ENCODE peak calls at places on chromosomes 5 and 9, in seven cellular contexts. One of them, this sample, is unnamed.

GRCh38 chr5:66892715-66893114 is 296.5 kb downstream of the MAST4 start:
- DNase-seq in left lung: no peak
- DNase-seq in WTC11: no peak
- DNase-seq in kidney: no peak
- DNase-seq in left ventricle myocardium inferior: no peak
- DNase-seq in GM06990: no peak
- DNase-seq in uterus: no peak
- DNase-seq in this sample: no peak

GRCh38 chr5:93677344-93678021 is 63.9 kb downstream of the POU5F2 start:
- DNase-seq in kidney: peak; percentile 87
- DNase-seq in uterus: no peak
- DNase-seq in GM06990: no peak
- DNase-seq in left lung: peak; percentile 56
- DNase-seq in WTC11: peak; percentile 49
- DNase-seq in left ventricle myocardium inferior: peak; percentile 21
- DNase-seq in this sample: no peak

GRCh38 chr5:89053547-89053946 is 170.6 kb upstream of the MEF2C start:
- DNase-seq in left lung: no peak
- DNase-seq in left ventricle myocardium inferior: no peak
- DNase-seq in uterus: no peak
- DNase-seq in WTC11: no peak
- DNase-seq in kidney: no peak
- DNase-seq in GM06990: no peak
- DNase-seq in this sample: no peak

GRCh38 chr9:22147818-22148573 is 138.9 kb upstream of the CDKN2B start:
- DNase-seq in GM06990: no peak
- DNase-seq in left lung: no peak
- DNase-seq in left ventricle myocardium inferior: no peak
- DNase-seq in kidney: no peak
- DNase-seq in WTC11: no peak
- DNase-seq in uterus: no peak
- DNase-seq in this sample: no peak

GRCh38 chr9:127788337-127789011 is 2.6 kb downstream of the CDK9 start:
- DNase-seq in left lung: no peak
- DNase-seq in uterus: no peak
- DNase-seq in left ventricle myocardium inferior: no peak
- DNase-seq in WTC11: no peak
- DNase-seq in kidney: no peak
- DNase-seq in GM06990: no peak
- DNase-seq in this sample: no peak

GRCh38 chr9:115673599-115673998 is 480.0 kb upstream of the PAPPA start:
- DNase-seq in WTC11: no peak
- DNase-seq in kidney: no peak
- DNase-seq in left lung: no peak
- DNase-seq in uterus: no peak
- DNase-seq in GM06990: no peak
- DNase-seq in left ventricle myocardium inferior: no peak
- DNase-seq in this sample: no peak

GRCh38 chr5:7991125-7991821 is 122.3 kb downstream of the MTRR start:
- DNase-seq in uterus: no peak
- DNase-seq in left lung: no peak
- DNase-seq in kidney: no peak
- DNase-seq in WTC11: peak; percentile 47
- DNase-seq in GM06990: no peak
- DNase-seq in left ventricle myocardium inferior: no peak
- DNase-seq in this sample: no peak

GRCh38 chr5:69237877-69238276 is 3.2 kb downstream of the CDK7 start:
- DNase-seq in left ventricle myocardium inferior: no peak
- DNase-seq in kidney: no peak
- DNase-seq in uterus: no peak
- DNase-seq in left lung: no peak
- DNase-seq in WTC11: no peak
- DNase-seq in GM06990: no peak
- DNase-seq in this sample: no peak

GRCh38 chr5:166883016-166883415 is 1408.4 kb upstream of the WWC1 start:
- DNase-seq in uterus: no peak
- DNase-seq in WTC11: no peak
- DNase-seq in left ventricle myocardium inferior: no peak
- DNase-seq in left lung: no peak
- DNase-seq in GM06990: peak; percentile 0
- DNase-seq in kidney: no peak
- DNase-seq in this sample: no peak

GRCh38 chr9:76654575-76654974 is 109.7 kb upstream of the PCA3 start:
- DNase-seq in WTC11: no peak
- DNase-seq in left lung: no peak
- DNase-seq in left ventricle myocardium inferior: no peak
- DNase-seq in GM06990: no peak
- DNase-seq in uterus: no peak
- DNase-seq in kidney: no peak
- DNase-seq in this sample: no peak

GRCh38 chr5:168417731-168418429 is 68.4 kb upstream of the RARS1 start:
- DNase-seq in left lung: no peak
- DNase-seq in uterus: no peak
- DNase-seq in WTC11: no peak
- DNase-seq in left ventricle myocardium inferior: no peak
- DNase-seq in kidney: no peak
- DNase-seq in GM06990: no peak
- DNase-seq in this sample: no peak

GRCh38 chr5:463952-464351 is 21.0 kb downstream of the EXOC3 start:
- DNase-seq in WTC11: peak; percentile 6
- DNase-seq in left lung: peak; percentile 33
- DNase-seq in uterus: no peak
- DNase-seq in GM06990: peak; percentile 44
- DNase-seq in left ventricle myocardium inferior: peak; percentile 12
- DNase-seq in kidney: peak; percentile 76
- DNase-seq in this sample: peak; percentile 79

GRCh38 chr5:112228672-112229071 is 190.4 kb downstream of the EPB41L4A start:
- DNase-seq in GM06990: no peak
- DNase-seq in left ventricle myocardium inferior: peak; percentile 82
- DNase-seq in kidney: peak; percentile 96
- DNase-seq in WTC11: peak; percentile 23
- DNase-seq in left lung: peak; percentile 88
- DNase-seq in uterus: peak; percentile 32
- DNase-seq in this sample: peak; percentile 93

GRCh38 chr9:115923410-115923809 is 230.2 kb upstream of the PAPPA start:
- DNase-seq in left lung: no peak
- DNase-seq in kidney: no peak
- DNase-seq in left ventricle myocardium inferior: no peak
- DNase-seq in WTC11: no peak
- DNase-seq in GM06990: no peak
- DNase-seq in uterus: no peak
- DNase-seq in this sample: no peak

GRCh38 chr9:29778281-29778849 is 2205.1 kb upstream of the C9orf72 start:
- DNase-seq in uterus: no peak
- DNase-seq in left lung: no peak
- DNase-seq in left ventricle myocardium inferior: no peak
- DNase-seq in kidney: no peak
- DNase-seq in GM06990: no peak
- DNase-seq in WTC11: no peak
- DNase-seq in this sample: no peak

GRCh38 chr9:36728651-36729520 is 156.2 kb downstream of the MELK start:
- DNase-seq in kidney: peak; percentile 81
- DNase-seq in uterus: no peak
- DNase-seq in left lung: peak; percentile 67
- DNase-seq in left ventricle myocardium inferior: peak; percentile 24
- DNase-seq in WTC11: peak; percentile 97
- DNase-seq in GM06990: peak; percentile 45
- DNase-seq in this sample: peak; percentile 80

GRCh38 chr5:31639488-31640011 is 619 bp downstream of the PDZD2 start:
- DNase-seq in left lung: no peak
- DNase-seq in GM06990: no peak
- DNase-seq in WTC11: peak; percentile 44
- DNase-seq in kidney: peak; percentile 68
- DNase-seq in left ventricle myocardium inferior: no peak
- DNase-seq in uterus: no peak
- DNase-seq in this sample: no peak

GRCh38 chr9:88578486-88579362 is 43.7 kb downstream of the NXNL2 start:
- DNase-seq in uterus: peak; percentile 79
- DNase-seq in left lung: peak; percentile 85
- DNase-seq in left ventricle myocardium inferior: peak; percentile 75
- DNase-seq in GM06990: peak; percentile 52
- DNase-seq in kidney: peak; percentile 92
- DNase-seq in WTC11: peak; percentile 93
- DNase-seq in this sample: peak; percentile 90
- TF ChIP-seq CTCF in uterus: peak; percentile 99
- TF ChIP-seq CTCF in left lung: peak; percentile 97
- TF ChIP-seq CTCF in left ventricle myocardium inferior: peak; percentile 98
- TF ChIP-seq CTCF in GM06990: peak; percentile 92
- TF ChIP-seq CTCF in kidney: peak; percentile 97
- TF ChIP-seq CTCF in WTC11: peak; percentile 92
- TF ChIP-seq CTCF in this sample: peak; percentile 97

GRCh38 chr5:77846422-77847128 is 70.4 kb upstream of the TBCA start:
- DNase-seq in WTC11: no peak
- DNase-seq in left ventricle myocardium inferior: no peak
- DNase-seq in kidney: no peak
- DNase-seq in uterus: no peak
- DNase-seq in GM06990: no peak
- DNase-seq in left lung: no peak
- DNase-seq in this sample: no peak

GRCh38 chr5:77845273-77845646 is 69.1 kb upstream of the TBCA start:
- DNase-seq in GM06990: no peak
- DNase-seq in kidney: no peak
- DNase-seq in left lung: no peak
- DNase-seq in uterus: no peak
- DNase-seq in left ventricle myocardium inferior: no peak
- DNase-seq in WTC11: no peak
- DNase-seq in this sample: no peak

GRCh38 chr5:77842247-77842646 is 66.1 kb upstream of the TBCA start:
- DNase-seq in uterus: no peak
- DNase-seq in WTC11: no peak
- DNase-seq in left ventricle myocardium inferior: no peak
- DNase-seq in GM06990: no peak
- DNase-seq in kidney: no peak
- DNase-seq in left lung: no peak
- DNase-seq in this sample: no peak

GRCh38 chr5:77843570-77844407 is 67.7 kb upstream of the TBCA start:
- DNase-seq in WTC11: peak; percentile 61
- DNase-seq in kidney: peak; percentile 66
- DNase-seq in GM06990: no peak
- DNase-seq in left ventricle myocardium inferior: no peak
- DNase-seq in left lung: no peak
- DNase-seq in uterus: no peak
- DNase-seq in this sample: no peak

GRCh38 chr5:77844408-77845272 is 68.5 kb upstream of the TBCA start:
- DNase-seq in kidney: peak; percentile 69
- DNase-seq in left ventricle myocardium inferior: no peak
- DNase-seq in left lung: no peak
- DNase-seq in WTC11: no peak
- DNase-seq in uterus: no peak
- DNase-seq in GM06990: peak; percentile 23
- DNase-seq in this sample: no peak
- TF ChIP-seq CTCF in kidney: no peak
- TF ChIP-seq CTCF in left ventricle myocardium inferior: peak; percentile 42
- TF ChIP-seq CTCF in left lung: no peak
- TF ChIP-seq CTCF in WTC11: no peak
- TF ChIP-seq CTCF in uterus: peak; percentile 21
- TF ChIP-seq CTCF in GM06990: peak; percentile 17
- TF ChIP-seq CTCF in this sample: peak; percentile 15

DNA sequence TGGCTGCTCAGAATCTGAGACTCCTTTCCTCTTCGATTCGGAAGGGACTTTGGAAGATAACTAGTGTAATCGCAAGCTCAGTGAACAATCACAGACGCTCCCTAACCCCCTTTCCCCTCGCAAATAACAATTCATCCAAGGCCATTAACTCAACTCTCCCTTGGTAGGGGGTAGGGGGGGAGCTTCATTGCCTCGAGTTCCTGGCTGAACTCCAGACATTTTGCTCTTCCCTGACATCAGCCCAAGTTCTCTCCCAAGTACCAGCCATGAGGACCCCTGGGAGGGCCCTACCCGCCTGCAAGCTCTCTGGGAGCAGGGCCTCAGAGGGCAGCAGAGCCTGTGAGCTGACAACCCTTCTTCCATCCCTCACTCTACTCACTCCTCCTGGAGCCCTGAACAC is 8.4 kb downstream of the FAM163B start:
- DNase-seq in uterus: no peak
- DNase-seq in kidney: peak; percentile 55
- DNase-seq in left ventricle myocardium inferior: no peak
- DNase-seq in WTC11: no peak
- DNase-seq in GM06990: no peak
- DNase-seq in left lung: no peak
- DNase-seq in this sample: no peak
- TF ChIP-seq CTCF in uterus: no peak
- TF ChIP-seq CTCF in kidney: no peak
- TF ChIP-seq CTCF in left ventricle myocardium inferior: no peak
- TF ChIP-seq CTCF in WTC11: no peak
- TF ChIP-seq CTCF in GM06990: no peak
- TF ChIP-seq CTCF in left lung: no peak
- TF ChIP-seq CTCF in this sample: no peak

GRCh38 chr5:150587016-150587415 is 53.4 kb upstream of the SYNPO start:
- DNase-seq in left ventricle myocardium inferior: no peak
- DNase-seq in uterus: no peak
- DNase-seq in GM06990: no peak
- DNase-seq in kidney: no peak
- DNase-seq in left lung: no peak
- DNase-seq in WTC11: no peak
- DNase-seq in this sample: no peak

GRCh38 chr5:150589791-150590601 is 50.5 kb upstream of the SYNPO start:
- DNase-seq in left lung: peak; percentile 50
- DNase-seq in uterus: peak; percentile 85
- DNase-seq in left ventricle myocardium inferior: peak; percentile 78
- DNase-seq in kidney: peak; percentile 93
- DNase-seq in WTC11: peak; percentile 64
- DNase-seq in GM06990: no peak
- DNase-seq in this sample: peak; percentile 69

GRCh38 chr5:150588495-150588890 is 52.0 kb upstream of the SYNPO start:
- DNase-seq in GM06990: no peak
- DNase-seq in left ventricle myocardium inferior: no peak
- DNase-seq in left lung: no peak
- DNase-seq in uterus: no peak
- DNase-seq in kidney: no peak
- DNase-seq in WTC11: no peak
- DNase-seq in this sample: peak; percentile 18

GRCh38 chr5:150585781-150586461 is 54.5 kb upstream of the SYNPO start:
- DNase-seq in kidney: no peak
- DNase-seq in left ventricle myocardium inferior: no peak
- DNase-seq in WTC11: no peak
- DNase-seq in GM06990: no peak
- DNase-seq in left lung: peak; percentile 25
- DNase-seq in uterus: peak; percentile 8
- DNase-seq in this sample: peak; percentile 48

DNA sequence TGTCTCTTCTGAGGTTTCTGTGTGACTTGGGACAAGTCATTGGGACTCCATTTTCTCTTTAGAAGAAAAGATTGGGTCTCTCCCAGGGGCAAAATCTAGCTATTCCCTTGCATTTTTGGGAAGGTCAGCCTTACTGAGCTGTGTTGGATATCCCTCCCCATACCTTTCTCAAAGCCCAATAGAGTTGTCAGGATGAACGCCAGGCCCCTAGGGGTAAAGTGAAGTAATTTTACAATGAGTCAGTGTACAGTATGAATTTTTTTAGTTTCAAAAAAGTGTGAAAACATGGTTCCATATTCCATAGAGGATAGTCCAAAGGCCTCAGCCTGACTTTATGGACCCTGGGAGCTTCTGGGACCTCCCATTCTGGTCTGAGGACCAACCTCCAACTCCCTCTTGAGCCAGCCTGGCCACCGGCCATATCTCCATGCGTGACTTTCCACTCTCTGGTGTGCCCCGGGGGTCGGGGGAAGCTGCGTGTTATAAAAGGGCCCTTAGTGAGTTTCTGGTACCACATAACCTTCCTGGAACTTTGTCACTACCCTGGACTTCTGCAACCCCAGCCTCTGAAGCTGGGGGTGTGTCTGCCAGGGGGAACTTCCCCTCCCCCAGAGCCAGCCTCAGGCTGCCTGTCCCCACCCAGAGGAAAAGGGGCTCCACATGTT is 52.5 kb upstream of the SYNPO start:
- DNase-seq in kidney: no peak
- DNase-seq in left lung: peak; percentile 28
- DNase-seq in left ventricle myocardium inferior: no peak
- DNase-seq in GM06990: no peak
- DNase-seq in WTC11: no peak
- DNase-seq in uterus: peak; percentile 15
- DNase-seq in this sample: peak; percentile 48
- TF ChIP-seq CTCF in kidney: no peak
- TF ChIP-seq CTCF in left lung: no peak
- TF ChIP-seq CTCF in left ventricle myocardium inferior: no peak
- TF ChIP-seq CTCF in GM06990: no peak
- TF ChIP-seq CTCF in WTC11: no peak
- TF ChIP-seq CTCF in uterus: no peak
- TF ChIP-seq CTCF in this sample: no peak